ENCODE peak calls at places on chromosomes 3 and 15, in six cellular contexts. C, G, F, D, K and O are unnamed samples.

GRCh38 chr3:66410371-66410770 is 90.5 kb downstream of the LRIG1 start:
- DNase-seq in C (no peak), G (no peak), F (no peak), D (peak), K (no peak), O (no peak)

GRCh38 chr3:188240189-188240981 is 86.4 kb downstream of the LPP start:
- DNase-seq in C (no peak), G (no peak), F (no peak), D (no peak), K (no peak), O (no peak)

GRCh38 chr15:25239471-25240345 is 199.1 kb downstream of the UBE3A start:
- DNase-seq in C (no peak), G (no peak), F (no peak), D (peak), K (no peak), O (peak)

GRCh38 chr3:194989251-194989650 is 281.7 kb downstream of the XXYLT1 start:
- DNase-seq in C (no peak), G (no peak), F (no peak), D (no peak), K (no peak), O (peak)

GRCh38 chr3:177574232-177574856 is 377.1 kb upstream of the TBL1XR1 start:
- DNase-seq in C (no peak), G (peak), F (no peak), D (no peak), K (peak), O (no peak)

GRCh38 chr3:196207159-196207832 is 3.9 kb downstream of the ZDHHC19 start:
- DNase-seq in C (no peak), G (no peak), F (peak), D (no peak), K (no peak), O (peak)

GRCh38 chr3:29515451-29515850 is 234.6 kb downstream of the RBMS3 start:
- DNase-seq in C (no peak), G (no peak), F (no peak), D (no peak), K (no peak), O (no peak)

GRCh38 chr3:113532698-113533533 is 561 bp downstream of the SIDT1 start:
- DNase-seq in C (no peak), G (peak), F (no peak), D (no peak), K (peak), O (no peak)

GRCh38 chr3:110178965-110179364 is 841.6 kb upstream of the DPPA4 start:
- DNase-seq in C (peak), G (no peak), F (no peak), D (no peak), K (no peak), O (no peak)

GRCh38 chr3:71305246-71306206 is 278.0 kb downstream of the FOXP1 start:
- DNase-seq in C (peak), G (peak), F (no peak), D (no peak), K (peak), O (no peak)

GRCh38 chr3:14388200-14388599 is 14.2 kb upstream of the SLC6A6 start:
- DNase-seq in C (no peak), G (no peak), F (no peak), D (no peak), K (no peak), O (no peak)

GRCh38 chr3:38717603-38718240 is 68.2 kb upstream of the SCN5A start:
- DNase-seq in C (no peak), G (no peak), F (no peak), D (no peak), K (no peak), O (no peak)

GRCh38 chr15:58628206-58629057 is 121.1 kb downstream of the ADAM10 start:
- DNase-seq in C (no peak), G (no peak), F (no peak), D (no peak), K (no peak), O (no peak)

GRCh38 chr3:159881208-159881607 is 107.4 kb upstream of the IL12A start:
- DNase-seq in C (no peak), G (no peak), F (no peak), D (no peak), K (no peak), O (no peak)

GRCh38 chr3:124351430-124352142 is 359.7 kb upstream of the ROPN1 start:
- DNase-seq in C (peak), G (no peak), F (no peak), D (no peak), K (no peak), O (no peak)

GRCh38 chr3:100928638-100929428 is 64.4 kb downstream of the ABI3BP start:
- DNase-seq in C (peak), G (no peak), F (no peak), D (no peak), K (no peak), O (no peak)

GRCh38 chr3:128054363-128054762 is 2.1 kb downstream of the SEC61A1 start:
- DNase-seq in C (no peak), G (no peak), F (no peak), D (no peak), K (no peak), O (no peak)
- TF ChIP-seq POLR2A in C (no peak), G (no peak), F (no peak), D (no peak), K (no peak), O (no peak)

GRCh38 chr15:81419304-81419943 is 45.4 kb upstream of the TMC3 start:
- DNase-seq in C (no peak), G (no peak), F (no peak), D (no peak), K (no peak), O (no peak)
- H3K4me3 ChIP-seq in C (no peak), G (no peak), F (no peak), D (no peak), K (no peak), O (no peak)

GRCh38 chr3:161337311-161337710 is 34.0 kb downstream of the SPTSSB start:
- DNase-seq in C (no peak), G (no peak), F (no peak), D (no peak), K (no peak), O (no peak)

GRCh38 chr3:161342629-161343028 is 28.7 kb downstream of the SPTSSB start:
- DNase-seq in C (no peak), G (no peak), F (no peak), D (no peak), K (no peak), O (no peak)

GRCh38 chr3:161343540-161343939 is 27.8 kb downstream of the SPTSSB start:
- DNase-seq in C (no peak), G (no peak), F (no peak), D (no peak), K (no peak), O (no peak)

GRCh38 chr3:161336661-161337060 is 34.7 kb downstream of the SPTSSB start:
- DNase-seq in C (no peak), G (no peak), F (no peak), D (no peak), K (no peak), O (no peak)

DNA sequence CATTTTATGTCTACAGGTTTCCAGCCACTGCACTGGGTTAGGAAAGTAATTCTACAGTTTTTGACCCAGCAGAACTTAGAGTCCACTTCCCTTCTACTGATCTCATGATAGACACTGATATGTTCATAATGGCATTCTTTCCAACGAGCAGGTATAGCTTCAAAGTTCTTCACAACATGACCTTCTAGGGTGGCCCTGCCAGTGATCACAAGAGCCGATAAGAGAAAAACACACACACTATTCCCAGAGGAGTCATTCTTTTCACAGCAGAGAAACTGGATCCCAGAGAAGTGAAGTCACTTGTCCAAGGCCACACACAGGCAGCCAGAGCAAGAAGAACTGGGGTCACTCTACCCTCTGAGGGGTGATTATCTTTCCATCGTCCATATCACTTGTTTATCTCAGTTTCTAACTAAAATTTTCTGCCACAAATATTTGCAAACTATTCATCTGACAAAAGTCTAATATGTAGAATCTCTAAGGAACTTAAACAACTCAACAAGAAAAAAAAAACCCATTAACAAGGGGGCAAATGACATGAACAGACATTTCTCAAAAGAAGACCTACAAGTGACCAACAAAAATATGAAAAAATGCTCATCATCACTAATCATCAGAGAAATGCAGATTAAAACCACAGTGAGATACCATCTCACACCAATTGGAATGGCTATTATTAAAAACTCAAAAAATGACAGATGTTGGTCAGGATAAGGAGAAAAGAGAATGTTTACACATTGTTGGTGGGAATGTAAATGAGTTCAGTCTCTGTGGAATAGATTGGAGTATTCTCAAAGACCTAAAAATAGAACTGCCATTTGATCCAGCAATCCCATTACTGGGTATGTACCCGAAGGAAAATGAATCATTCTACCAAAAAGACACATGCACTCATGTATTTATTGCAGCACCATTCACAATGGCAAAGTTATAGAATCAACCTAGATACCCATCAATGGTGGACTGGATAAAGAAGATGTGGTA is 31.5 kb downstream of the SPTSSB start:
- DNase-seq in C (no peak), G (no peak), F (no peak), D (no peak), K (no peak), O (no peak)
- TF ChIP-seq EP300 in C (no peak), G (no peak), F (no peak), D (no peak), K (no peak), O (no peak)

GRCh38 chr3:156751461-156752025 is 74.6 kb upstream of the LEKR1 start:
- DNase-seq in C (peak), G (peak), F (peak), D (no peak), K (no peak), O (peak)
- TF ChIP-seq POLR2A in C (no peak), G (no peak), F (no peak), D (no peak), K (no peak), O (no peak)